ENCODE peak calls at places on chromosomes 16 and 17, in nine cellular contexts. One of them, this sample, is unnamed.
A peak's percentile ranks its signal among the peaks of the same experiment; 100 is the strongest.

GRCh38 chr16:73154063-73154870 is 106.3 kb upstream of the ZFHX3 start:
- DNase-seq in esophagus squamous epithelium: no peak
- DNase-seq in AG04450: no peak
- DNase-seq in stomach: no peak
- DNase-seq in foreskin fibroblast: no peak
- DNase-seq in mesothelial cell of epicardium: no peak
- DNase-seq in cardiac muscle cell: peak; percentile 76
- DNase-seq in adrenal gland: peak; percentile 73
- DNase-seq in astrocyte of the cerebellum: no peak
- DNase-seq in this sample: no peak

GRCh38 chr17:48542114-48542955 is 2.6 kb downstream of the HOXB2 start:
- DNase-seq in esophagus squamous epithelium: no peak
- DNase-seq in AG04450: no peak
- DNase-seq in stomach: no peak
- DNase-seq in foreskin fibroblast: no peak
- DNase-seq in mesothelial cell of epicardium: no peak
- DNase-seq in cardiac muscle cell: peak; percentile 60
- DNase-seq in adrenal gland: no peak
- DNase-seq in astrocyte of the cerebellum: no peak
- DNase-seq in this sample: no peak

GRCh38 chr17:62965649-62966425 is at the start of gene TANC2:
- DNase-seq in esophagus squamous epithelium: no peak
- DNase-seq in AG04450: peak; percentile 41
- DNase-seq in stomach: peak; percentile 78
- DNase-seq in foreskin fibroblast: peak; percentile 79
- DNase-seq in mesothelial cell of epicardium: peak; percentile 79
- DNase-seq in cardiac muscle cell: peak; percentile 87
- DNase-seq in adrenal gland: peak; percentile 77
- DNase-seq in astrocyte of the cerebellum: peak; percentile 48
- DNase-seq in this sample: no peak

GRCh38 chr17:42407289-42407836 is 15.7 kb downstream of the CAVIN1 start:
- DNase-seq in esophagus squamous epithelium: peak; percentile 37
- DNase-seq in AG04450: no peak
- DNase-seq in stomach: peak; percentile 93
- DNase-seq in foreskin fibroblast: peak; percentile 64
- DNase-seq in mesothelial cell of epicardium: no peak
- DNase-seq in cardiac muscle cell: peak; percentile 80
- DNase-seq in adrenal gland: peak; percentile 94
- DNase-seq in astrocyte of the cerebellum: no peak
- DNase-seq in this sample: no peak

GRCh38 chr16:188674-189073 is 8.4 kb downstream of the HBQ1 start:
- DNase-seq in esophagus squamous epithelium: no peak
- DNase-seq in AG04450: no peak
- DNase-seq in stomach: no peak
- DNase-seq in foreskin fibroblast: no peak
- DNase-seq in mesothelial cell of epicardium: no peak
- DNase-seq in cardiac muscle cell: no peak
- DNase-seq in adrenal gland: no peak
- DNase-seq in astrocyte of the cerebellum: no peak
- DNase-seq in this sample: no peak

GRCh38 chr16:20928774-20929411 is 28.3 kb downstream of the LYRM1 start:
- DNase-seq in esophagus squamous epithelium: no peak
- DNase-seq in AG04450: no peak
- DNase-seq in stomach: no peak
- DNase-seq in foreskin fibroblast: peak; percentile 49
- DNase-seq in mesothelial cell of epicardium: no peak
- DNase-seq in cardiac muscle cell: no peak
- DNase-seq in adrenal gland: no peak
- DNase-seq in astrocyte of the cerebellum: no peak
- DNase-seq in this sample: no peak

GRCh38 chr17:64657610-64658125 is 4.4 kb downstream of the SMURF2 start:
- DNase-seq in esophagus squamous epithelium: no peak
- DNase-seq in AG04450: no peak
- DNase-seq in stomach: no peak
- DNase-seq in foreskin fibroblast: no peak
- DNase-seq in mesothelial cell of epicardium: no peak
- DNase-seq in cardiac muscle cell: no peak
- DNase-seq in adrenal gland: no peak
- DNase-seq in astrocyte of the cerebellum: no peak
- DNase-seq in this sample: no peak

GRCh38 chr16:2818278-2818876 is 1.3 kb downstream of the PRSS21 start:
- DNase-seq in esophagus squamous epithelium: no peak
- DNase-seq in AG04450: no peak
- DNase-seq in stomach: no peak
- DNase-seq in foreskin fibroblast: no peak
- DNase-seq in mesothelial cell of epicardium: no peak
- DNase-seq in cardiac muscle cell: no peak
- DNase-seq in adrenal gland: no peak
- DNase-seq in astrocyte of the cerebellum: no peak
- DNase-seq in this sample: no peak

GRCh38 chr17:41773190-41773588 is 13.3 kb downstream of the JUP start:
- DNase-seq in esophagus squamous epithelium: no peak
- DNase-seq in AG04450: peak; percentile 74
- DNase-seq in stomach: peak; percentile 87
- DNase-seq in foreskin fibroblast: peak; percentile 78
- DNase-seq in mesothelial cell of epicardium: peak; percentile 63
- DNase-seq in cardiac muscle cell: peak; percentile 87
- DNase-seq in adrenal gland: peak; percentile 56
- DNase-seq in astrocyte of the cerebellum: peak; percentile 71
- DNase-seq in this sample: peak; percentile 33

GRCh38 chr16:80803341-80804060 is 897 bp downstream of the CDYL2 start:
- DNase-seq in esophagus squamous epithelium: no peak
- DNase-seq in AG04450: no peak
- DNase-seq in stomach: peak; percentile 45
- DNase-seq in foreskin fibroblast: no peak
- DNase-seq in mesothelial cell of epicardium: peak; percentile 43
- DNase-seq in cardiac muscle cell: peak; percentile 25
- DNase-seq in adrenal gland: peak; percentile 41
- DNase-seq in astrocyte of the cerebellum: no peak
- DNase-seq in this sample: no peak

GRCh38 chr16:73298562-73298961 is 250.6 kb upstream of the ZFHX3 start:
- DNase-seq in esophagus squamous epithelium: no peak
- DNase-seq in AG04450: peak; percentile 20
- DNase-seq in stomach: no peak
- DNase-seq in foreskin fibroblast: no peak
- DNase-seq in mesothelial cell of epicardium: no peak
- DNase-seq in cardiac muscle cell: peak; percentile 52
- DNase-seq in adrenal gland: no peak
- DNase-seq in astrocyte of the cerebellum: peak; percentile 2
- DNase-seq in this sample: peak; percentile 10

GRCh38 chr16:28304214-28304613 is 11.9 kb downstream of the SBK1 start:
- DNase-seq in esophagus squamous epithelium: no peak
- DNase-seq in AG04450: no peak
- DNase-seq in stomach: peak; percentile 33
- DNase-seq in foreskin fibroblast: no peak
- DNase-seq in mesothelial cell of epicardium: peak; percentile 53
- DNase-seq in cardiac muscle cell: peak; percentile 69
- DNase-seq in adrenal gland: peak; percentile 37
- DNase-seq in astrocyte of the cerebellum: no peak
- DNase-seq in this sample: no peak

GRCh38 chr17:6239237-6239798 is 169.1 kb downstream of the WSCD1 start:
- DNase-seq in esophagus squamous epithelium: no peak
- DNase-seq in AG04450: no peak
- DNase-seq in stomach: no peak
- DNase-seq in foreskin fibroblast: no peak
- DNase-seq in mesothelial cell of epicardium: no peak
- DNase-seq in cardiac muscle cell: no peak
- DNase-seq in adrenal gland: no peak
- DNase-seq in astrocyte of the cerebellum: no peak
- DNase-seq in this sample: no peak

GRCh38 chr16:85183564-85183963 is 71.3 kb upstream of the CIBAR2 start:
- DNase-seq in esophagus squamous epithelium: no peak
- DNase-seq in AG04450: no peak
- DNase-seq in stomach: no peak
- DNase-seq in foreskin fibroblast: no peak
- DNase-seq in mesothelial cell of epicardium: no peak
- DNase-seq in cardiac muscle cell: no peak
- DNase-seq in adrenal gland: no peak
- DNase-seq in astrocyte of the cerebellum: no peak
- DNase-seq in this sample: no peak

GRCh38 chr17:31581491-31581890 is 190.0 kb downstream of the RAB11FIP4 start:
- DNase-seq in esophagus squamous epithelium: no peak
- DNase-seq in AG04450: no peak
- DNase-seq in stomach: peak; percentile 64
- DNase-seq in foreskin fibroblast: no peak
- DNase-seq in mesothelial cell of epicardium: no peak
- DNase-seq in cardiac muscle cell: no peak
- DNase-seq in adrenal gland: no peak
- DNase-seq in astrocyte of the cerebellum: no peak
- DNase-seq in this sample: no peak

GRCh38 chr16:82059983-82060421 is 24.9 kb downstream of the HSD17B2 start:
- DNase-seq in esophagus squamous epithelium: no peak
- DNase-seq in AG04450: no peak
- DNase-seq in stomach: no peak
- DNase-seq in foreskin fibroblast: no peak
- DNase-seq in mesothelial cell of epicardium: no peak
- DNase-seq in cardiac muscle cell: no peak
- DNase-seq in adrenal gland: no peak
- DNase-seq in astrocyte of the cerebellum: no peak
- DNase-seq in this sample: no peak

GRCh38 chr17:35486920-35487727 is 38.6 kb upstream of the SLFN13 start:
- DNase-seq in esophagus squamous epithelium: no peak
- DNase-seq in AG04450: peak; percentile 18
- DNase-seq in stomach: peak; percentile 52
- DNase-seq in foreskin fibroblast: peak; percentile 54
- DNase-seq in mesothelial cell of epicardium: no peak
- DNase-seq in cardiac muscle cell: peak; percentile 90
- DNase-seq in adrenal gland: peak; percentile 23
- DNase-seq in astrocyte of the cerebellum: no peak
- DNase-seq in this sample: no peak

GRCh38 chr16:12260647-12261262 is 284.2 kb downstream of the SNX29 start:
- DNase-seq in esophagus squamous epithelium: no peak
- DNase-seq in AG04450: peak; percentile 55
- DNase-seq in stomach: no peak
- DNase-seq in foreskin fibroblast: no peak
- DNase-seq in mesothelial cell of epicardium: no peak
- DNase-seq in cardiac muscle cell: peak; percentile 50
- DNase-seq in adrenal gland: no peak
- DNase-seq in astrocyte of the cerebellum: no peak
- DNase-seq in this sample: no peak

GRCh38 chr17:14261406-14261805 is 24.7 kb upstream of the CDRT15 start:
- DNase-seq in esophagus squamous epithelium: no peak
- DNase-seq in AG04450: no peak
- DNase-seq in stomach: no peak
- DNase-seq in foreskin fibroblast: no peak
- DNase-seq in mesothelial cell of epicardium: no peak
- DNase-seq in cardiac muscle cell: no peak
- DNase-seq in adrenal gland: no peak
- DNase-seq in astrocyte of the cerebellum: no peak
- DNase-seq in this sample: no peak
- TF ChIP-seq CTCF in esophagus squamous epithelium: no peak
- TF ChIP-seq CTCF in AG04450: no peak
- TF ChIP-seq CTCF in stomach: no peak
- TF ChIP-seq CTCF in foreskin fibroblast: no peak
- TF ChIP-seq CTCF in mesothelial cell of epicardium: no peak
- TF ChIP-seq CTCF in cardiac muscle cell: no peak
- TF ChIP-seq CTCF in adrenal gland: no peak
- TF ChIP-seq CTCF in astrocyte of the cerebellum: no peak
- TF ChIP-seq CTCF in this sample: no peak

GRCh38 chr16:24995469-24995868 is 19.7 kb downstream of the ARHGAP17 start:
- DNase-seq in esophagus squamous epithelium: no peak
- DNase-seq in AG04450: no peak
- DNase-seq in stomach: no peak
- DNase-seq in foreskin fibroblast: no peak
- DNase-seq in mesothelial cell of epicardium: no peak
- DNase-seq in cardiac muscle cell: no peak
- DNase-seq in adrenal gland: no peak
- DNase-seq in astrocyte of the cerebellum: no peak
- DNase-seq in this sample: no peak
- TF ChIP-seq CTCF in esophagus squamous epithelium: no peak
- TF ChIP-seq CTCF in AG04450: peak; percentile 29
- TF ChIP-seq CTCF in stomach: no peak
- TF ChIP-seq CTCF in foreskin fibroblast: no peak
- TF ChIP-seq CTCF in mesothelial cell of epicardium: peak; percentile 16
- TF ChIP-seq CTCF in cardiac muscle cell: no peak
- TF ChIP-seq CTCF in adrenal gland: no peak
- TF ChIP-seq CTCF in astrocyte of the cerebellum: no peak
- TF ChIP-seq CTCF in this sample: no peak

DNA sequence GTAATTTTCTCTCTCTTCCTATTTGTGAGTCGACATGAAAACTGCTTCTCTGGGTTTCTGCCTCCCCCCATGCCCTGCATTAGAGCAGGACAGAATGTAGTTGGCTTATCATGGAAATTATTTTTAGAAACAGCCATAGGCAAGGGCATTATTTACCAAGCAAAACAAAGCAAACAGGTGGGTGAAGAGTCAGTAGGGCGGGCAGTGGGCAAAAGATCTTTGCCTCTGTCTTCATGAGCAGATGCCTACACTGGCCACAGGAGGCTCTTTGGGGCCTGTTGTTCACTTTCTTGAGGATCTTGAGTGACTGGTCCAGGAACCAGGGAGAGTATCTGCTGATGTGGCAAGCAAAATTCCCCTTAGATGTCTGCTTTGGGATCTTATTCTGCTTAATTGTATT is 42.5 kb upstream of the CLEC19A start:
- DNase-seq in esophagus squamous epithelium: no peak
- DNase-seq in AG04450: no peak
- DNase-seq in stomach: peak; percentile 31
- DNase-seq in foreskin fibroblast: no peak
- DNase-seq in mesothelial cell of epicardium: no peak
- DNase-seq in cardiac muscle cell: no peak
- DNase-seq in adrenal gland: no peak
- DNase-seq in astrocyte of the cerebellum: no peak
- DNase-seq in this sample: no peak
- TF ChIP-seq CTCF in esophagus squamous epithelium: no peak
- TF ChIP-seq CTCF in AG04450: no peak
- TF ChIP-seq CTCF in stomach: no peak
- TF ChIP-seq CTCF in foreskin fibroblast: no peak
- TF ChIP-seq CTCF in mesothelial cell of epicardium: no peak
- TF ChIP-seq CTCF in cardiac muscle cell: no peak
- TF ChIP-seq CTCF in adrenal gland: no peak
- TF ChIP-seq CTCF in astrocyte of the cerebellum: no peak
- TF ChIP-seq CTCF in this sample: no peak

DNA sequence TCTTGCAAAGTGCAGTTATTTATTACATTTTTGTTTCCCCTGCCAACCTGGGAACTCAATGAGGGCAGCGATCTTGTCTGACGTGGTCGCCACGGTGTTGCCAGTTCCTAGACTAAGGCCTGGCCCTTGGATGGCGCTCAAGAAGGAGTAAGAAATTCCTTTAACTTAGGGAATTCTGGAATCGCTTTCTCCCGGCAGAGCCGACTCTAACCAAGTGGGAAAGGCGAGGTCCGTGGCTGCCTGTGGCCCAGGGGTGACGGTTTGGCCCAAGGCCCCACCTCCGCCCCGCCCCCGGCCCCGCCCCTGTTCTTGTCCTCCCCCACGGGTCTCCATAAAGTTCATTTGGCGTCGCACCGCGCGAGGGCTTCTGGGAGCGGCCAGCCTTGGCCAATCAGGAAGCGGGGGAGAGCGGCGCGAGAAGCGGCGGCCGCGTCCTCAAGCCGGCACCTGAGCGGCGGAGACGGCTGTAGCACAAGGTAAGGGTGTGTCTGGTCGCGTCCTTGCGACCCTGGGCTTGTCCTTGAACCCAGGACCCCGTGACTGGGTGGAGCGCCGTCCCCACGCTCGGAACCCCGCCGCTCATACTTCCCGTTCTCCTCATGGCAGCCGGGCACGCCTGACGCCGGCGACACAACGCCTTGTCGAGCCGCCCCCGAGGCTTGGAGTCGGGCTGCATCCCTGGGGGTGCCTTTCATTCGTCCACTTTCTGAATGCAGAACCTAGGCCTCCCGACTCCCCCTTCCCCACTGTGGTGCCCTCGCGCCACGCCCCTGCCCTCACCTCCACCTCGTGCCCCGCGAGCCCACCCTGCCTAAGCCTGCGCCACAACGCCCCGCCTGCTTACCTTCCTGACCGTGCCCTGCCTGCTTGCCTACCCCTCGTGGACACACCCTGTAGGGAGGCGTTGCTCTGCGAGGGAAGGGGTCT is at the start of gene NUP93:
- DNase-seq in esophagus squamous epithelium: peak; percentile 59
- DNase-seq in AG04450: peak; percentile 67
- DNase-seq in stomach: peak; percentile 94
- DNase-seq in foreskin fibroblast: peak; percentile 92
- DNase-seq in mesothelial cell of epicardium: peak; percentile 83
- DNase-seq in cardiac muscle cell: peak; percentile 96
- DNase-seq in adrenal gland: peak; percentile 94
- DNase-seq in astrocyte of the cerebellum: peak; percentile 78
- DNase-seq in this sample: peak; percentile 37
- TF ChIP-seq CTCF in esophagus squamous epithelium: no peak
- TF ChIP-seq CTCF in AG04450: no peak
- TF ChIP-seq CTCF in stomach: no peak
- TF ChIP-seq CTCF in foreskin fibroblast: no peak
- TF ChIP-seq CTCF in mesothelial cell of epicardium: no peak
- TF ChIP-seq CTCF in cardiac muscle cell: no peak
- TF ChIP-seq CTCF in adrenal gland: no peak
- TF ChIP-seq CTCF in astrocyte of the cerebellum: no peak
- TF ChIP-seq CTCF in this sample: no peak